ENCODE peak calls at places on chromosome 13, in seven cellular contexts. C, O, Z, J, R, F and N are unnamed samples. For H3K27me3 and H3K4me1, the result is how much of the 10 kb centered on the place peaks cover.

GRCh38 chr13:100549316-100549715 is 39.3 kb downstream of the GGACT start:
- DNase-seq in Z (no peak), C (no peak), O (no peak), R (no peak), F (no peak), J (no peak), N (no peak)

GRCh38 chr13:113997845-113998751 is 24.2 kb upstream of the C13orf46 start:
- DNase-seq in F (peak), R (peak), J (peak), O (peak), Z (peak), C (peak), N (peak)

GRCh38 chr13:70394149-70394548 is 285.9 kb upstream of the KLHL1 start:
- DNase-seq in F (no peak), Z (no peak), J (no peak), O (no peak), R (no peak), C (no peak), N (no peak)

GRCh38 chr13:48000559-48001126 is 430 bp downstream of the SUCLA2 start:
- DNase-seq in O (no peak), C (peak), R (no peak), J (peak), F (no peak), Z (peak), N (peak)

GRCh38 chr13:113027566-113027965 is 58.6 kb downstream of the MCF2L start:
- DNase-seq in Z (no peak), J (no peak), O (no peak), C (no peak), F (no peak), R (no peak), N (no peak)

GRCh38 chr13:36244073-36244472 is 29.7 kb upstream of the SOHLH2 start:
- DNase-seq in Z (no peak), F (no peak), R (no peak), C (no peak), O (no peak), J (no peak), N (no peak)

GRCh38 chr13:113950451-113951245 is 23.2 kb downstream of the C13orf46 start:
- DNase-seq in O (peak), Z (no peak), J (no peak), C (no peak), R (no peak), F (no peak), N (no peak)

GRCh38 chr13:66461021-66461420 is 769.1 kb downstream of the PCDH9 start:
- DNase-seq in F (no peak), J (no peak), C (no peak), R (no peak), Z (no peak), O (no peak), N (no peak)

GRCh38 chr13:46535822-46536221 is 17.1 kb upstream of the LRCH1 start:
- DNase-seq in C (no peak), O (no peak), R (no peak), J (no peak), F (no peak), Z (no peak), N (no peak)

GRCh38 chr13:28553971-28554370 is 59.0 kb upstream of the FLT1 start:
- DNase-seq in R (no peak), O (no peak), F (no peak), C (no peak), J (no peak), Z (no peak), N (no peak)
- H3K27me3 ChIP-seq in R (under half), O (under half), F (under half), C (under half), J (under half), Z (under half), N (under half)

GRCh38 chr13:97257228-97257755 is 35.2 kb downstream of the MBNL2 start:
- DNase-seq in Z (no peak), J (no peak), F (no peak), C (no peak), R (no peak), O (no peak), N (no peak)
- H3K4me1 ChIP-seq in Z (half or more), J (under half), F (half or more), C (half or more), R (under half), O (half or more), N (half or more)

DNA sequence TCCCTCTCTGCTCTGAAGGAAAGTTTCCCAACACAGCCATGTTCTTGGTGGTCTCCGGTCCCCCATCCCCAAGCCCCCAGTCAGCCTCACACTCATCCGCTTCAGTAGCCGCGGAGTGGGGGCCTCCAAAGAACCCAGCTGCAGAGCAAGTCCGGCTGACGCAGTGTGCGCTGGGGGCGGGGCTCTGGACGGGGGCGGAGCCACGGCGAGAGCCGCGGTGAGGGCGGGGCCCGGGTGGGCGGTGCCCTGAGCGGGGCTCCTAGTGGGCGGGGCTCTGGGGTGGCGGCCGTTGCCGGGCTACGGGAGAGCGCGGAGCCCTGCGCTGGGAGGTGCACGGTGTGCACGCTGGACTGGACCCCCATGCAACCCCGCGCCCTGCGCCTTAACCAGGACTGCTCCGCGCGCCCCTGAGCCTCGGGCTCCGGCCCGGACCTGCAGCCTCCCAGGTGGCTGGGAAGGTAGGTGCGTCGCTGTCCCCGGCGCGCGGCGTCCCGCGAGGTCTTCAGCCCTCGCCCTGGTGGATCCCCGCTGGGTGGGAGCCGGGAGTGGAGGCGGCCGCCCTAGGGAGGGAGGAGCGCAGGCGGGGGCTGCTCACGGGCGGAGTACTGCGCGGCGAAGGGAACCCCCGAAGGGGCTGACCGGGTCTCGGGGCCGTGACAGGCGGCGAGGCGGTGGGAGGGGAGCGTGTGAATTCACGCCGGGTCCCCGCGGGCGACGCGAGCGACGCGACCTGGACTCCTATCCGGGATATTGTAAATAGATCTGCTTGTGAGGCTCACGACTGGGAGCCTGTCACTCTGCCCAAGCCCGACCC is 9.1 kb downstream of the TNFRSF19 start:
- DNase-seq in C (peak), R (peak), F (peak), O (peak), Z (peak), J (peak), N (peak)
- TF ChIP-seq POLR2A in C (peak), R (peak), F (peak), O (no peak), Z (no peak), J (peak), N (peak)

GRCh38 chr13:96994849-96995243 is 570 bp upstream of the OXGR1 start:
- DNase-seq in C (no peak), R (no peak), O (no peak), Z (no peak), F (no peak), J (no peak), N (no peak)
- H3K27me3 ChIP-seq in C (under half), R (under half), O (under half), Z (under half), F (under half), J (under half), N (under half)

GRCh38 chr13:43005460-43006236 is 13.6 kb upstream of the EPSTI1 start:
- DNase-seq in C (no peak), R (no peak), F (no peak), Z (no peak), O (no peak), J (no peak), N (no peak)

GRCh38 chr13:42999491-42999890 is 7.5 kb upstream of the EPSTI1 start:
- DNase-seq in O (no peak), Z (no peak), F (no peak), R (no peak), C (no peak), J (no peak), N (no peak)

GRCh38 chr13:43003729-43004128 is 11.7 kb upstream of the EPSTI1 start:
- DNase-seq in F (no peak), C (no peak), J (no peak), R (no peak), Z (no peak), O (no peak), N (no peak)

GRCh38 chr13:43006893-43007631 is 15.0 kb upstream of the EPSTI1 start:
- DNase-seq in C (no peak), F (no peak), R (no peak), J (no peak), O (no peak), Z (no peak), N (no peak)

GRCh38 chr13:43003010-43003409 is 11.0 kb upstream of the EPSTI1 start:
- DNase-seq in J (no peak), R (no peak), O (no peak), F (no peak), C (no peak), Z (no peak), N (no peak)
- H3K4me1 ChIP-seq in J (under half), R (under half), O (under half), F (under half), C (under half), Z (under half), N (under half)

GRCh38 chr13:98975822-98976261 is 2.0 kb downstream of the DOCK9 start:
- DNase-seq in J (no peak), Z (no peak), C (no peak), F (no peak), O (no peak), R (no peak), N (no peak)
- TF ChIP-seq POLR2A in J (no peak), Z (no peak), C (no peak), F (no peak), O (no peak), R (no peak), N (no peak)

GRCh38 chr13:67568205-67568604 is 338.1 kb upstream of the PCDH9 start:
- DNase-seq in R (no peak), Z (no peak), C (no peak), F (no peak), O (no peak), J (no peak), N (no peak)
- H3K27me3 ChIP-seq in R (under half), Z (under half), C (under half), F (under half), O (under half), J (under half), N (under half)